ENCODE peak calls at places on chromosomes 13 and 19, in four cellular contexts. N is AG09319, L is keratinocyte, Z is pancreas. B is an unnamed sample.

GRCh38 chr13:53127378-53127777 is 98.8 kb downstream of the OLFM4 start:
- DNase-seq in N (no peak), L (no peak), Z (no peak), B (no peak)

GRCh38 chr19:29372461-29372860 is 153.3 kb upstream of the VSTM2B start:
- DNase-seq in N (no peak), L (no peak), Z (no peak), B (no peak)

GRCh38 chr19:38912600-38913514 is 871 bp upstream of the CCER2 start:
- DNase-seq in N (no peak), L (no peak), Z (peak; percentile 39), B (no peak)

GRCh38 chr13:94656766-94657165 is 55.1 kb downstream of the GPR180 start:
- DNase-seq in N (peak; percentile 88), L (peak; percentile 84), Z (no peak), B (no peak)

GRCh38 chr19:55704494-55705245 is 29.6 kb downstream of the EPN1 start:
- DNase-seq in N (no peak), L (no peak), Z (no peak), B (no peak)

GRCh38 chr13:59643239-59643865 is 520.4 kb downstream of the DIAPH3 start:
- DNase-seq in N (no peak), L (no peak), Z (no peak), B (no peak)

GRCh38 chr19:10815007-10815531 is 20.9 kb downstream of the TMED1 start:
- DNase-seq in N (no peak), L (no peak), Z (no peak), B (no peak)

GRCh38 chr13:106513025-106513424 is 22.4 kb downstream of the EFNB2 start:
- DNase-seq in N (no peak), L (no peak), Z (no peak), B (no peak)

GRCh38 chr13:94481966-94482365 is 2.5 kb upstream of the DCT start:
- DNase-seq in N (no peak), L (no peak), Z (no peak), B (no peak)

GRCh38 chr19:14347999-14348889 is 33.0 kb upstream of the ADGRE5 start:
- DNase-seq in N (no peak), L (no peak), Z (peak; percentile 85), B (peak; percentile 32)

GRCh38 chr13:80132741-80133601 is 208.0 kb downstream of the SPRY2 start:
- DNase-seq in N (no peak), L (no peak), Z (peak; percentile 45), B (no peak)

GRCh38 chr19:19551862-19552192 is 13.8 kb downstream of the CILP2 start:
- DNase-seq in N (no peak), L (no peak), Z (no peak), B (no peak)

GRCh38 chr13:26468203-26468602 is 89.3 kb upstream of the WASF3 start:
- DNase-seq in N (no peak), L (no peak), Z (no peak), B (peak; percentile 1)

GRCh38 chr19:58170860-58171259 is 12.0 kb upstream of the ZNF274 start:
- DNase-seq in N (no peak), L (no peak), Z (no peak), B (no peak)

GRCh38 chr19:18006895-18007604 is 920 bp upstream of the ARRDC2 start:
- DNase-seq in N (no peak), L (no peak), Z (peak; percentile 92), B (peak; percentile 58)

GRCh38 chr19:48656840-48657474 is 11.0 kb upstream of the CA11 start:
- DNase-seq in N (no peak), L (no peak), Z (no peak), B (peak; percentile 19)

GRCh38 chr13:98143157-98143553 is 261 bp downstream of the FARP1 start:
- DNase-seq in N (no peak), L (no peak), Z (peak; percentile 84), B (no peak)

GRCh38 chr13:52830946-52831345 is 17.5 kb downstream of the PCDH8 start:
- DNase-seq in N (no peak), L (no peak), Z (no peak), B (no peak)

GRCh38 chr13:74715718-74716117 is 581.5 kb upstream of the KLF12 start:
- DNase-seq in N (no peak), L (no peak), Z (no peak), B (no peak)

GRCh38 chr19:2529473-2529918 is 53.6 kb downstream of the GADD45B start:
- DNase-seq in N (peak; percentile 44), L (peak; percentile 89), Z (peak; percentile 8), B (peak; percentile 21)

GRCh38 chr13:46844431-46844830 is 47.5 kb upstream of the ESD start:
- DNase-seq in N (no peak), L (no peak), Z (no peak), B (no peak)

GRCh38 chr19:40450664-40451063 is 6.5 kb upstream of the SERTAD3 start:
- DNase-seq in N (no peak), L (no peak), Z (no peak), B (no peak)

GRCh38 chr13:97275775-97276501 is 53.8 kb downstream of the MBNL2 start:
- DNase-seq in N (no peak), L (no peak), Z (no peak), B (no peak)

GRCh38 chr19:39409207-39409885 is 2.7 kb downstream of the ZFP36 start:
- DNase-seq in N (no peak), L (no peak), Z (peak; percentile 98), B (peak; percentile 91)

GRCh38 chr13:66660013-66660804 is 569.9 kb downstream of the PCDH9 start:
- DNase-seq in N (no peak), L (no peak), Z (no peak), B (no peak)

GRCh38 chr19:1011831-1012333 is 9.0 kb downstream of the TMEM259 start:
- DNase-seq in N (no peak), L (no peak), Z (peak; percentile 64), B (no peak)

GRCh38 chr19:35908977-35909683 is 1.0 kb upstream of the TYROBP start:
- DNase-seq in N (no peak), L (no peak), Z (no peak), B (no peak)

GRCh38 chr19:4571305-4571917 is 11.9 kb upstream of the SEMA6B start:
- DNase-seq in N (no peak), L (no peak), Z (no peak), B (no peak)

GRCh38 chr13:49340161-49340560 is 92.4 kb downstream of the CDADC1 start:
- DNase-seq in N (no peak), L (no peak), Z (no peak), B (no peak)

GRCh38 chr13:52353116-52353718 is 52.8 kb downstream of the THSD1 start:
- DNase-seq in N (peak; percentile 49), L (no peak), Z (no peak), B (no peak)

GRCh38 chr13:102484329-102484728 is 82.5 kb upstream of the FGF14 start:
- DNase-seq in N (no peak), L (no peak), Z (no peak), B (no peak)

GRCh38 chr13:54628383-54628782 is 1599.8 kb downstream of the OLFM4 start:
- DNase-seq in N (no peak), L (no peak), Z (no peak), B (no peak)

GRCh38 chr19:42280761-42281174 is 11.7 kb downstream of the CIC start:
- DNase-seq in N (no peak), L (no peak), Z (no peak), B (no peak)

B was measured in NCI-H774.